ENCODE peak calls at places on chromosome X, in seven cellular contexts. O is keratinocyte; I is pancreas; U is tibial artery; B is hepatocyte; R is endothelial cell of umbilical vein; P is CD8-positive, alpha-beta memory T cell. E is an unnamed sample. For H3K27me3 and H3K4me1, the result is how much of the 10 kb centered on the place peaks cover.

GRCh38 chrX:24167719-24168472 is 18.4 kb downstream of the ZFX start:
- DNase-seq in P (no peak), O (no peak), I (no peak), B (no peak), U (no peak), R (no peak), E (no peak)

GRCh38 chrX:11261260-11261659 is 32.0 kb upstream of the AMELX start:
- DNase-seq in P (no peak), U (no peak), O (no peak), R (no peak), I (no peak), B (no peak), E (no peak)

GRCh38 chrX:74498924-74499323 is 77.6 kb downstream of the SLC16A2 start:
- DNase-seq in R (no peak), O (no peak), I (no peak), B (no peak), P (no peak), U (no peak), E (no peak)

GRCh38 chrX:136781180-136781797 is 557 bp upstream of the ARHGEF6 start:
- DNase-seq in P (no peak), O (no peak), I (no peak), B (no peak), R (peak), U (no peak), E (no peak)

GRCh38 chrX:41952102-41952501 is 28.7 kb upstream of the CASK start:
- DNase-seq in U (no peak), O (no peak), R (no peak), I (no peak), P (no peak), B (no peak), E (no peak)

GRCh38 chrX:66050140-66050569 is 10.3 kb upstream of the VSIG4 start:
- DNase-seq in O (no peak), R (no peak), U (peak), I (no peak), B (no peak), P (no peak), E (no peak)

GRCh38 chrX:123884809-123885408 is 25.1 kb downstream of the XIAP start:
- DNase-seq in P (no peak), B (peak), O (peak), I (peak), R (peak), U (no peak), E (peak)

GRCh38 chrX:82756272-82756671 is 751.8 kb upstream of the POU3F4 start:
- DNase-seq in I (no peak), P (no peak), O (no peak), R (no peak), B (no peak), U (no peak), E (no peak)

GRCh38 chrX:22118161-22118830 is 86.2 kb downstream of the PHEX start:
- DNase-seq in P (no peak), R (no peak), B (no peak), I (no peak), U (no peak), O (no peak), E (no peak)
- H3K27me3 ChIP-seq in P (under half), R (under half), B (under half), I (under half), U (under half), O (under half), E (under half)

GRCh38 chrX:19867938-19868337 is 19.5 kb downstream of the SH3KBP1 start:
- DNase-seq in I (no peak), U (no peak), O (no peak), P (no peak), B (no peak), R (no peak), E (no peak)
- H3K4me3 ChIP-seq in I (no peak), U (no peak), O (no peak), P (no peak), B (no peak), R (no peak), E (no peak)

DNA sequence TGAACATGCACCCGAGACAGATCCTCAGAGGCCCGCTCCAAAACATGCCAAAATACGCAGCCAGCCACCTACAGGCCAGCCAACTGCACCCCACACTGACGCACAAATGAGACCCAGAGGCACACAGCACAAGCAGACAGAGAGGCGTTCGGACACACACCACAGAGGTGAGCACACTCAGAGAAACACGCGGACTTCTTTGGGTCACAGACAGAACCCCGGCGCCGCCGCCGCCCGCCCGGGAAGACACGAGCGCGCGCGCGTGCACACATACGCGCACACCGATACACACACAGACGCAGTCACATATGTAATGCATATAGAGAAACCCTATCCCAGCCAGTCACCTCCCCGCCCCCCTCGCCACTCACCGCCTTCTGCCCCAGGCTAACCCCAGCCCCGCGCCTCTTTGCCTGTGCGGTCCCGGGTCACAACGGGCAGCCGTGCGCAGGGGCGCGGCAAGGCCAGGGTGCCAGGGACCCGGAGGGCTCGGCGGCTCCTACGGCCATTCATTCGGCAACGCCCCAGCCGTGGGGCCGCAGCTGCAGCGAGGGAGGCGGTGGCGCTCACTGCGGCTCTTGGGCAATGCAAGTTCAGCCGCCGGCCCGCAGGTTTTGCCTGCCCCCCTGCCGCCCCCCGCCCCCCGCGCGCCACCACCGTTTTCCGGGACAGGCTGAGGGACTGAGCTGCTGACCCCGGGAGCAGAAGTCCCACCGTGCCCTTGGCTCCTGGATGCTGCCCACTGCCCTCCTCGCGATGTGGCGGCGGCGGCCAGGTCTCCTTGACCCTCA is 532 bp downstream of the SEPTIN6 start:
- DNase-seq in R (peak), O (no peak), B (peak), P (peak), U (no peak), I (no peak), E (peak)
- H3K4me1 ChIP-seq in R (under half), O (under half), B (under half), P (under half), U (under half), I (under half), E (under half)

GRCh38 chrX:95346854-95347253 is 1337.8 kb upstream of the DIAPH2 start:
- DNase-seq in R (no peak), O (no peak), U (no peak), B (no peak), P (no peak), I (no peak), E (no peak)
- H3K27me3 ChIP-seq in R (under half), O (under half), U (under half), B (under half), P (under half), I (under half), E (under half)

GRCh38 chrX:40169193-40170086 is 71.7 kb upstream of the BCOR start:
- DNase-seq in B (peak), I (peak), R (peak), P (peak), U (no peak), O (no peak), E (peak)
- H3K4me3 ChIP-seq in B (peak), I (no peak), R (no peak), P (peak), U (no peak), O (no peak), E (no peak)

DNA sequence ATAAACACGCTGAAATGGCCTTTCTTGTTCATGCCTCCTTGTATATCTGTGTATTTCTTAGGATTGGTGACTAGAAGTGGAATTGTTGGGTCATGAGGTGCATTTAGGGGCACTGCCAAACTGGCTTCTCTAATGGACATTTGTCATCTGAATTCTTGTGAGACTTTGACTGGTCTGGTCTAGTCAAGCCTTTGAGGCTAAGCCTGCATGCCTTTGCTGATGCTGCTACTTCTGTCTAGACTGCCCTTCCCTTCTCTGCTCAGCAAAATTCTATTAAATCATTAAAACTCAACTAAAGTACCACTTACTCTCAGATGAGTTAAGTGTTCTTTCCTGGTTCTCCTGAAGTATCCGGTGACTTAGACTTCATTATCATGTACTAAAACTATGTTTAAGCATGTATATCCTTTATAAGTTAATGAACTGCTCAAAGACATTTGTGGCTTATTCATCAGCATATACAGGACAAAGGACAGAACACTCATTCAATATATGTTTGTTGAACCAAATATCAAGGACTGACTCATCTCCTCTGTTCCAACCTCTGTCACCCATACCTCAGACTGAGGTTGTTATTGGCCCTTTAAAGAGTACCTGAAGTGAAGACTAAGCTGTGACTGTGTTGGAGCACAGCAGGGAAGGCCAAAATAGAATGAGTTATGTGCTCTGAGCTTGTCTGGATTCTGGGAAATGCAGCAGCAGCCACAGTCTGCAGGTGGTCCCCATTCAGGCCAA is 9.0 kb downstream of the TCEAL1 start:
- DNase-seq in I (no peak), R (peak), U (no peak), P (no peak), B (no peak), O (no peak), E (no peak)
- H3K4me1 ChIP-seq in I (under half), R (under half), U (under half), P (under half), B (under half), O (under half), E (under half)